ENCODE peak calls at places on chromosomes 13 and 19, in four cellular contexts. I is GM12878, O is HepG2, X is K562. U is an unnamed sample.

GRCh38 chr13:68027311-68027710 is 797.2 kb upstream of the PCDH9 start:
- DNase-seq in I (no peak), X (no peak), O (no peak), U (no peak)

GRCh38 chr13:113209880-113210421 is 538 bp downstream of the CUL4A start:
- DNase-seq in X (peak), O (peak), I (no peak), U (peak)

GRCh38 chr13:25965596-25965995 is 86.2 kb downstream of the SHISA2 start:
- DNase-seq in X (no peak), I (no peak), O (no peak), U (no peak)

GRCh38 chr13:109644956-109645355 is 141.4 kb downstream of the IRS2 start:
- DNase-seq in O (no peak), X (no peak), I (no peak), U (no peak)

GRCh38 chr13:113551081-113552000 is 33.2 kb upstream of the TFDP1 start:
- DNase-seq in I (no peak), X (no peak), O (no peak), U (no peak)

GRCh38 chr19:13799669-13800068 is 4.4 kb downstream of the ZSWIM4 start:
- DNase-seq in X (no peak), O (no peak), I (no peak), U (no peak)

GRCh38 chr13:46598140-46598819 is 45.3 kb downstream of the LRCH1 start:
- DNase-seq in I (no peak), X (no peak), O (no peak), U (no peak)

GRCh38 chr19:18992696-18993095 is 40.6 kb downstream of the SUGP2 start:
- DNase-seq in I (no peak), X (no peak), O (no peak), U (no peak)

GRCh38 chr13:110530839-110531499 is 30.6 kb downstream of the RAB20 start:
- DNase-seq in O (no peak), I (no peak), X (no peak), U (no peak)

GRCh38 chr13:46288570-46289259 is 77.0 kb downstream of the LRRC63 start:
- DNase-seq in I (peak), O (peak), X (peak), U (no peak)

GRCh38 chr13:76703621-76704020 is 182.6 kb downstream of the KCTD12 start:
- DNase-seq in I (no peak), O (no peak), X (no peak), U (no peak)

GRCh38 chr13:24614306-24615080 is 65.7 kb upstream of the ATP12A start:
- DNase-seq in O (no peak), X (no peak), I (no peak), U (no peak)

GRCh38 chr19:16895467-16896097 is 6.8 kb downstream of the F2RL3 start:
- DNase-seq in I (no peak), X (no peak), O (no peak), U (peak)

GRCh38 chr19:17264641-17264979 is at the start of gene USHBP1:
- DNase-seq in X (no peak), I (no peak), O (peak), U (peak)

GRCh38 chr19:4208385-4209094 is 20.8 kb upstream of the EBI3 start:
- DNase-seq in O (peak), X (no peak), I (no peak), U (no peak)

GRCh38 chr13:107573184-107573583 is 642.2 kb downstream of the LIG4 start:
- DNase-seq in X (no peak), O (no peak), I (no peak), U (no peak)

GRCh38 chr13:102373221-102373620 is 28.6 kb downstream of the FGF14 start:
- DNase-seq in X (no peak), I (no peak), O (no peak), U (no peak)

GRCh38 chr13:59111711-59112110 is 1052.0 kb downstream of the DIAPH3 start:
- DNase-seq in I (no peak), O (no peak), X (no peak), U (no peak)

GRCh38 chr13:91813255-91813654 is 414.8 kb downstream of the GPC5 start:
- DNase-seq in X (peak), I (no peak), O (no peak), U (no peak)

GRCh38 chr13:27605610-27606200 is 14.6 kb downstream of the LNX2 start:
- DNase-seq in X (no peak), O (no peak), I (no peak), U (no peak)

GRCh38 chr19:1090731-1091543 is 4.2 kb downstream of the POLR2E start:
- DNase-seq in I (no peak), O (no peak), X (no peak), U (no peak)

GRCh38 chr13:53703371-53704080 is 674.9 kb downstream of the OLFM4 start:
- DNase-seq in X (no peak), I (no peak), O (no peak), U (no peak)

GRCh38 chr19:34364830-34365462 is at the start of gene GPI:
- DNase-seq in I (no peak), X (peak), O (peak), U (peak)

GRCh38 chr19:18496167-18496979 is 25.5 kb downstream of the ELL start:
- DNase-seq in I (no peak), O (peak), X (peak), U (no peak)

GRCh38 chr13:32443111-32443510 is 15.2 kb upstream of the N4BP2L1 start:
- DNase-seq in O (peak), X (peak), I (peak), U (no peak)

GRCh38 chr13:114124921-114125320 is 7.5 kb downstream of the RASA3 start:
- DNase-seq in X (no peak), O (no peak), I (no peak), U (no peak)

GRCh38 chr19:19554074-19555023 is 16.3 kb downstream of the CILP2 start:
- DNase-seq in X (peak), I (no peak), O (no peak), U (peak)

GRCh38 chr19:5397804-5398692 is 57.2 kb upstream of the ZNRF4 start:
- DNase-seq in X (peak), I (no peak), O (peak), U (peak)

GRCh38 chr13:95709101-95709500 is 32.2 kb downstream of the DNAJC3 start:
- DNase-seq in O (no peak), I (no peak), X (no peak), U (no peak)

GRCh38 chr19:16143399-16144215 is at the start of gene HSH2D:
- DNase-seq in X (no peak), I (peak), O (peak), U (peak)

GRCh38 chr13:82766732-82767321 is 1115.4 kb downstream of the SLITRK1 start:
- DNase-seq in O (no peak), I (no peak), X (no peak), U (no peak)

GRCh38 chr13:49652691-49653305 is 24.5 kb downstream of the ARL11 start:
- DNase-seq in O (peak), X (peak), I (no peak), U (peak)

GRCh38 chr19:2132731-2133490 is 18.5 kb downstream of the AP3D1 start:
- DNase-seq in I (no peak), X (no peak), O (no peak), U (no peak)

GRCh38 chr13:76720416-76720815 is 165.8 kb downstream of the KCTD12 start:
- DNase-seq in X (no peak), I (no peak), O (no peak), U (no peak)

GRCh38 chr13:61608138-61608537 is 192.5 kb upstream of the PCDH20 start:
- DNase-seq in I (no peak), O (no peak), X (no peak), U (peak)

GRCh38 chr13:77533875-77534788 is 1.4 kb upstream of the SCEL start:
- DNase-seq in O (no peak), X (no peak), I (no peak), U (no peak)

GRCh38 chr19:54707932-54708331 is 16.3 kb upstream of the KIR3DL3 start:
- DNase-seq in X (no peak), I (no peak), O (no peak), U (no peak)

DNA sequence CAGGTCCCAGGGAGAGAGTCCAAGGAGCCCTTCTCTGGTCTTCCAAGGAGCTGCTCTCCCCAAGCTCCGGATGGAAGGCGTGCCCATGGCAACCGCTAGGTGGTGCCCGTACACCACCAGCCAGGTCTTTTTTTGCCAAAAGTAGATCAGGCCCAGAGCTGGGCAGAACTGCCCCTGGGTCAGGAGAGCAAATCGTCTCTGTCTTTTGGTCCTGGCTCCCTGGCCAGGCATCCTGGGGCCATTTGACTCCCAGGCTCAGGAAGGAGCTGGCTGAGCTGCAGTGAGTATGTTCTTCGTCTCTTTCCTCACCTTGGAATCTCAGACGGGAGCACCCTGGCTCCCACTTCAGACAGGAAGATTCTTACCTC is 24.6 kb upstream of the BCL3 start:
- DNase-seq in O (peak), I (peak), X (peak), U (peak)
- TF ChIP-seq NR2C2 in O (no peak), I (no peak), X (no peak), U (no peak)

GRCh38 chr19:29119582-29119981 is 93.4 kb downstream of the UQCRFS1 start:
- DNase-seq in I (no peak), O (no peak), X (no peak), U (peak)
- TF ChIP-seq CREM in I (no peak), O (no peak), X (no peak), U (no peak)

DNA sequence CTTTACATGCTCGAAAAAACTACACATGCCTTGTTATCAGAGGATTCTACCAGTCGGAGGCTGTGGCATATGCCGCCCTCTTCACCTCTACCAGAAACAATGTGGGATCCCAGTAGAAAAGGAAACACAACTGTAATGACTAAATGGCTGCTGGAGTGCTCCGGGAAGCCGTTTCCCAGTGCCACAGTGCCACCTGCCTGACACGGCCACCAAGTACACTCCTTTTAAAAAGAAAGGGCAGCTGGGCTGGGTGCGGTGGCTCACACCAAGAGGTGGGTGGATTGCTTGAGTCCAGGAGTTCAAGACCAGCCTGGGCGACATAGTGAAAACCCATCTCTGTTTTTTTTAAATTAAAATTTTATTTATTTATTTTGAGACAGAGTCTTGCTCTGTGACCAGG is 67.3 kb downstream of the TRPM4 start:
- DNase-seq in I (no peak), X (peak), O (peak), U (peak)
- TF ChIP-seq NR2C2 in I (no peak), X (no peak), O (no peak), U (no peak)

DNA sequence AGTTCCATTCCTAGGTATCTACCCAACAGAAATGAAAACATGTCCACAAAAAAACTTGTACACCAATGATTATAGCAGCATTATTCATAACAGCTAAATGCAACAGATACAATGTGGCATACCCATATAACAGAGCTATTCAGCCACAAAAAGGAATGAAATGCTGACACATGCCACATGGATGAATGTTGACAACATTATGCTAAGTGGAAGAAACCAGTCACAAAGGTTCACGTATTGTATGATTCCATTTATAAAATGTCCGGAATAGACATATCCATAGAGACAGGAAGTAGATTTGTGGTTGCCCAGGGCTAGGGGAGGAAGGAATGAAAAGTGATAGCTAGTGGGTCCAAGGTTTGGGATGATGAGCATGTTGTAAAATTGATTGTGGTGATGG is 10.8 kb downstream of the CRYL1 start:
- DNase-seq in O (no peak), I (no peak), X (no peak), U (no peak)
- TF ChIP-seq CREM in O (no peak), I (no peak), X (no peak), U (no peak)

DNA sequence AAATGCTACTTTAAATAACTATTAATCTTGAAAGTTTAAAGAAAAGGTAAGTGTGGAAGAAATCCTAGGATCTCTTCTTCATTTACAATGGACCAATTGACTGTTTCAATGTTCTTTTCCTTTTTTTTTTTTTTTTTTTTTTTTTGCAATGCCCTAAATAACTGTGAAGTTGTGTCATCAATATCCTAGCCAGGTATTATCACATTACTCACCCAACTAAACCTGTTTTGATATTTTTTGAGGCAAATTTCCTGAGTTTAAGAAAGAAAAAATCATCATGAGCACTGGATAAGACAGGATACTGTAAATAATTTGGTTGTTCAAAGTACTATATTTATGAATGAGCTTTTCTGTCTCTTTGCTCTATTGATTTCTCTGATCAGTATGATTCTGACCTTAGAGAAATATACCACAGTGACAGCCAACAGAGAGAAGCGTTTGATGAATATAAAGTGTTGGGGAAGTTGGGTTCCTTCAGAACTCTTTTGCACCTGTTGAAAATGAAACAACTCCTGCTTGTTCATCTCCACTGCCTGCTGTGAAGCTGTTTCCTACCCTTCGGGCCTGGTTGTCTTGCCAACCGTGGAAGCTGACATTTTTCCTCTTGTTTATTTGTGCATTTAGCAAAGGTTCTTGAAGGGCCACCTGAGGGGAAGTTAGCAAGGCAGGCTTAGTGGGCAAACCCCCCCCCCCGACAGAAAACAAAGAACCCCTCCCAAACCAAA is 1220.5 kb upstream of the SLC10A2 start:
- DNase-seq in O (no peak), I (no peak), X (no peak), U (peak)
- TF ChIP-seq NR2C2 in O (no peak), I (no peak), X (no peak), U (no peak)

GRCh38 chr13:21913010-21913409 is 242.1 kb downstream of the FGF9 start:
- DNase-seq in I (no peak), O (no peak), X (no peak), U (peak)

GRCh38 chr13:21917046-21918010 is 246.5 kb downstream of the FGF9 start:
- DNase-seq in O (no peak), I (no peak), X (no peak), U (no peak)

GRCh38 chr13:21909331-21909730 is 238.5 kb downstream of the FGF9 start:
- DNase-seq in X (no peak), I (no peak), O (no peak), U (no peak)

GRCh38 chr13:21911916-21912315 is 241.0 kb downstream of the FGF9 start:
- DNase-seq in I (no peak), O (no peak), X (no peak), U (no peak)
- TF ChIP-seq CREM in I (no peak), O (no peak), X (no peak), U (no peak)

GRCh38 chr19:44796701-44797115 is 12.2 kb upstream of the BCAM start:
- DNase-seq in X (no peak), O (peak), I (no peak), U (no peak)
- TF ChIP-seq NR2C2 in X (no peak), O (no peak), I (no peak), U (no peak)

GRCh38 chr13:22375151-22375550 is 704.3 kb downstream of the FGF9 start:
- DNase-seq in O (no peak), I (no peak), X (no peak), U (no peak)
- TF ChIP-seq CREM in O (no peak), I (no peak), X (no peak), U (no peak)

GRCh38 chr19:46886546-46887239 is 25.9 kb downstream of the ARHGAP35 start:
- DNase-seq in O (no peak), X (no peak), I (no peak), U (no peak)
- TF ChIP-seq NR2C2 in O (no peak), X (no peak), I (no peak), U (no peak)

U was measured in WTC11.